ENCODE peak calls at places on chromosomes 5 and 9, in five cellular contexts. One of them, this sample, is unnamed.

GRCh38 chr5:16437974-16438373 is 27.6 kb downstream of the ZNF622 start:
- DNase-seq in psoas muscle: no peak
- DNase-seq in fibroblast of mammary gland: peak; percentile 24
- DNase-seq in neural crest cell: no peak
- DNase-seq in PC-3: peak; percentile 74
- DNase-seq in this sample: no peak

GRCh38 chr9:27460225-27461023 is 63.7 kb upstream of the IFNK start:
- DNase-seq in psoas muscle: no peak
- DNase-seq in fibroblast of mammary gland: peak; percentile 54
- DNase-seq in neural crest cell: no peak
- DNase-seq in PC-3: peak; percentile 81
- DNase-seq in this sample: no peak

GRCh38 chr9:3008091-3008490 is 164.2 kb upstream of the PUM3 start:
- DNase-seq in psoas muscle: no peak
- DNase-seq in fibroblast of mammary gland: no peak
- DNase-seq in neural crest cell: no peak
- DNase-seq in PC-3: peak; percentile 11
- DNase-seq in this sample: no peak

GRCh38 chr5:102018690-102019089 is 277.4 kb downstream of the SLCO4C1 start:
- DNase-seq in psoas muscle: no peak
- DNase-seq in fibroblast of mammary gland: no peak
- DNase-seq in neural crest cell: no peak
- DNase-seq in PC-3: no peak
- DNase-seq in this sample: no peak

GRCh38 chr5:145908206-145908945 is 28.0 kb upstream of the SH3RF2 start:
- DNase-seq in psoas muscle: no peak
- DNase-seq in fibroblast of mammary gland: no peak
- DNase-seq in neural crest cell: no peak
- DNase-seq in PC-3: peak; percentile 12
- DNase-seq in this sample: no peak

GRCh38 chr9:129888085-129888808 is 53.0 kb downstream of the USP20 start:
- DNase-seq in psoas muscle: peak; percentile 65
- DNase-seq in fibroblast of mammary gland: no peak
- DNase-seq in neural crest cell: no peak
- DNase-seq in PC-3: no peak
- DNase-seq in this sample: no peak

GRCh38 chr5:14059810-14060209 is 83.3 kb upstream of the TRIO start:
- DNase-seq in psoas muscle: no peak
- DNase-seq in fibroblast of mammary gland: no peak
- DNase-seq in neural crest cell: no peak
- DNase-seq in PC-3: peak; percentile 50
- DNase-seq in this sample: no peak

GRCh38 chr9:69395718-69396117 is 70.7 kb downstream of the ENTREP1 start:
- DNase-seq in psoas muscle: no peak
- DNase-seq in fibroblast of mammary gland: no peak
- DNase-seq in neural crest cell: peak; percentile 42
- DNase-seq in PC-3: no peak
- DNase-seq in this sample: no peak

GRCh38 chr9:115614931-115615401 is 497.0 kb upstream of the TNC start:
- DNase-seq in psoas muscle: no peak
- DNase-seq in fibroblast of mammary gland: peak; percentile 82
- DNase-seq in neural crest cell: no peak
- DNase-seq in PC-3: peak; percentile 10
- DNase-seq in this sample: no peak

GRCh38 chr5:145760660-145761059 is 74.5 kb downstream of the PRELID2 start:
- DNase-seq in psoas muscle: no peak
- DNase-seq in fibroblast of mammary gland: no peak
- DNase-seq in neural crest cell: no peak
- DNase-seq in PC-3: no peak
- DNase-seq in this sample: no peak

GRCh38 chr9:34579819-34580185 is 9.7 kb downstream of the CNTFR start:
- DNase-seq in psoas muscle: no peak
- DNase-seq in fibroblast of mammary gland: no peak
- DNase-seq in neural crest cell: no peak
- DNase-seq in PC-3: no peak
- DNase-seq in this sample: no peak

GRCh38 chr9:116547729-116548426 is 139.2 kb upstream of the TRIM32 start:
- DNase-seq in psoas muscle: no peak
- DNase-seq in fibroblast of mammary gland: no peak
- DNase-seq in neural crest cell: no peak
- DNase-seq in PC-3: no peak
- DNase-seq in this sample: no peak

GRCh38 chr5:74031536-74031935 is 405.5 kb downstream of the ARHGEF28 start:
- DNase-seq in psoas muscle: no peak
- DNase-seq in fibroblast of mammary gland: no peak
- DNase-seq in neural crest cell: no peak
- DNase-seq in PC-3: no peak
- DNase-seq in this sample: no peak

GRCh38 chr9:115088856-115089255 is 29.1 kb downstream of the TNC start:
- DNase-seq in psoas muscle: no peak
- DNase-seq in fibroblast of mammary gland: peak; percentile 36
- DNase-seq in neural crest cell: no peak
- DNase-seq in PC-3: peak; percentile 22
- DNase-seq in this sample: no peak

GRCh38 chr5:14193496-14193895 is 50.4 kb downstream of the TRIO start:
- DNase-seq in psoas muscle: no peak
- DNase-seq in fibroblast of mammary gland: peak; percentile 76
- DNase-seq in neural crest cell: no peak
- DNase-seq in PC-3: no peak
- DNase-seq in this sample: no peak

GRCh38 chr5:25544652-25545249 is 900.0 kb upstream of the CDH10 start:
- DNase-seq in psoas muscle: no peak
- DNase-seq in fibroblast of mammary gland: peak; percentile 1
- DNase-seq in neural crest cell: peak; percentile 44
- DNase-seq in PC-3: peak; percentile 80
- DNase-seq in this sample: no peak

GRCh38 chr5:25540628-25541027 is 895.9 kb upstream of the CDH10 start:
- DNase-seq in psoas muscle: no peak
- DNase-seq in fibroblast of mammary gland: no peak
- DNase-seq in neural crest cell: no peak
- DNase-seq in PC-3: peak; percentile 79
- DNase-seq in this sample: no peak
- TF ChIP-seq CTCF in psoas muscle: no peak
- TF ChIP-seq CTCF in fibroblast of mammary gland: no peak
- TF ChIP-seq CTCF in neural crest cell: no peak
- TF ChIP-seq CTCF in PC-3: no peak
- TF ChIP-seq CTCF in this sample: no peak

GRCh38 chr9:7180247-7180646 is 422.5 kb downstream of the KDM4C start:
- DNase-seq in psoas muscle: no peak
- DNase-seq in fibroblast of mammary gland: no peak
- DNase-seq in neural crest cell: no peak
- DNase-seq in PC-3: no peak
- DNase-seq in this sample: no peak

GRCh38 chr9:7185612-7186011 is 427.8 kb downstream of the KDM4C start:
- DNase-seq in psoas muscle: no peak
- DNase-seq in fibroblast of mammary gland: peak; percentile 83
- DNase-seq in neural crest cell: no peak
- DNase-seq in PC-3: peak; percentile 75
- DNase-seq in this sample: no peak

DNA sequence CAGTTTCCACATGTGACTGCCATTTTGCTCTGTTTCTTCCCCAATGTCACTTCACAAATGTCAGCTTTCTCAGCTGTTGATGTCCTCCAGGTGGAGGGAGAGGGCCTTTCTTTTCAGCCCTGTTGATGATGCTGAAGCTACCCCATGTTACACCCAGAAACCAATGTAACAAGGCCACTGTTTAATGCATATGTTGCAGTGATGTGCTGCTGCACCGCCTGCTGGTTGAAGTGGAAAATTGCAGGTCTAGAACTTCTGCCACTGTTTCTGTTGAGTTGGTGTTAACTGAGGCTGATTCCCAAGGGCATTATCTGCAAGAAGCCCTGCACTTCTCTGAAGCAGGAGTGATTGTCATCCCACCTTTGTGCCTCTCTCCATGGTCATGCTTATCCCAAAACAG is 428.4 kb downstream of the KDM4C start:
- DNase-seq in psoas muscle: no peak
- DNase-seq in fibroblast of mammary gland: peak; percentile 43
- DNase-seq in neural crest cell: no peak
- DNase-seq in PC-3: peak; percentile 49
- DNase-seq in this sample: no peak
- TF ChIP-seq CTCF in psoas muscle: peak; percentile 29
- TF ChIP-seq CTCF in fibroblast of mammary gland: peak; percentile 80
- TF ChIP-seq CTCF in neural crest cell: peak; percentile 56
- TF ChIP-seq CTCF in PC-3: peak; percentile 80
- TF ChIP-seq CTCF in this sample: peak; percentile 67

DNA sequence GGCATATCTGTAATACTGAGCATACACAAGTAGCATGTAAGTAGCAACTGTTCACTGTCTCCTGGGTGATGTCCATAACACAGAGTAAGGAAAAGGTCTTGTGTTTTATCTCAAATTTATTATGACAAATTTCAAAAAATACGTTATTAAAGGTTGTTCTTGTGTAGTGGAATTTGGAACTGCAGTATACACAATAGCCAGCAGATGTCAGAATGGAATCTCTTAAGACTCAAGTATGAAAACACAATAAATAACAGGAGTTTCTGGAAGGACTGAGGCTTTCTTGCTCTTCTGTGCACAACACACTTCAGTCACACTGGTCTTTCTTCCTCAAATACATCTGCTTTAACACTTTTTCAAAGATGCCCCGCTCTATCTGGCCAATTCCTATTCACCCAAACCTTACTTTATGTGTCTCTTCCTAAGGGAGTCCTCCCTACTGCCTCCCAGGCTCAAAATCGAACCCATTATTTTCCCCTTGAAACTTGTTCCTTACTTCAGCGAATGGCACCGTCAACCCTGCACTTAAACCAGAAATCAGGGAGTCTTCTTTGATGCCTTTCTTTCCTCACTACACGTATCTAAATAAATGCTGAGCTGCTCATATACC is 6.5 kb upstream of the FBXO10 start:
- DNase-seq in psoas muscle: no peak
- DNase-seq in fibroblast of mammary gland: peak; percentile 82
- DNase-seq in neural crest cell: no peak
- DNase-seq in PC-3: peak; percentile 67
- DNase-seq in this sample: no peak
- TF ChIP-seq CTCF in psoas muscle: peak; percentile 80
- TF ChIP-seq CTCF in fibroblast of mammary gland: peak; percentile 71
- TF ChIP-seq CTCF in neural crest cell: peak; percentile 74
- TF ChIP-seq CTCF in PC-3: peak; percentile 66
- TF ChIP-seq CTCF in this sample: peak; percentile 77

DNA sequence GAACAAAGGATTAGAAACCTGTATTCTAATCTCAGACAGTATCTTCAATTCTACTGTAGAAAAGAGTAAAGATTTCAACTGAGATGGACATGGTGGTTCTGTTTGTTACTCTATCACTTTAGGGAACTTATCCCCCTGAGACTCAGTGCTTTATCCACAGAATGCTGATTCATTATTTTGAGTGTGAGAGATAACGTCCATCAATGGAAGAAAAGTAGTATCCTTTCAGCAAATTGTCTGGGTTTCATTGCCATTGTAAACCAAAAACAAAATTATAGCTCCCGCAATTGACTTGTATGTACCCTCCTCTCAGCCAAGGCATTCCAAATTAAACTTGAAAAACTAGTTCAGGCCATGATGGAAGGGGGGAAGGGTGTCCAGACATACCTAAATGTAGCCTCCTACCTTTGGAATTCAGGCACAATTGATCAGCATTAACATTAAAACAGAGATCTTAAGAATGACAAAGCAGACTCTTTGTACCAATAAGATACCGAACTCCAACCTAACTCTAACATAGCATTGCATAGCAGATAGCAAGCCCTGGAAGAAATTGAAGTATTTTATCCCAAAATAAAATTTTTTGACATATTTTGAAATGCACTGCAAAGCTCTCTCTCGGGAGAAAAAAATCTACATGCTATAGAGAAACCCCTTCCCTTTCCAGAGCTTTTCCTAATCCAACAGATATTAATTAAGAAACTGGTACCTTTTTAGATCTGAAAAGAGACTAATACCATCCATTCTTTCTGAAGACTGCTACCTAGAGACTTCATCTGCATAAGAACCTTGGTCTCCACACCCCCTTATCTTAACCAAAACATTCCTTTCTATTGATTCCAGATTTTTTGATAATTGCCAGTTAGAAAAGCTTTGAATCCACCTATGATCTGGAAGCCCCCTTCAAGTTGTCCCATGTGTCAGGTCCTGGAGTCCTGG is 1055.7 kb downstream of the PTPRD start:
- DNase-seq in psoas muscle: no peak
- DNase-seq in fibroblast of mammary gland: no peak
- DNase-seq in neural crest cell: no peak
- DNase-seq in PC-3: no peak
- DNase-seq in this sample: no peak
- TF ChIP-seq CTCF in psoas muscle: no peak
- TF ChIP-seq CTCF in fibroblast of mammary gland: no peak
- TF ChIP-seq CTCF in neural crest cell: no peak
- TF ChIP-seq CTCF in PC-3: no peak
- TF ChIP-seq CTCF in this sample: no peak

GRCh38 chr5:171387970-171388815 is 544 bp downstream of the NPM1 start:
- DNase-seq in psoas muscle: peak; percentile 87
- DNase-seq in fibroblast of mammary gland: peak; percentile 75
- DNase-seq in neural crest cell: peak; percentile 69
- DNase-seq in PC-3: peak; percentile 74
- DNase-seq in this sample: peak; percentile 85
- TF ChIP-seq CTCF in psoas muscle: no peak
- TF ChIP-seq CTCF in fibroblast of mammary gland: no peak
- TF ChIP-seq CTCF in neural crest cell: no peak
- TF ChIP-seq CTCF in PC-3: no peak
- TF ChIP-seq CTCF in this sample: no peak

GRCh38 chr5:158968160-158968559 is 131.6 kb downstream of the EBF1 start:
- DNase-seq in psoas muscle: no peak
- DNase-seq in fibroblast of mammary gland: no peak
- DNase-seq in neural crest cell: no peak
- DNase-seq in PC-3: no peak
- DNase-seq in this sample: no peak
- TF ChIP-seq CTCF in psoas muscle: no peak
- TF ChIP-seq CTCF in fibroblast of mammary gland: no peak
- TF ChIP-seq CTCF in neural crest cell: no peak
- TF ChIP-seq CTCF in PC-3: no peak
- TF ChIP-seq CTCF in this sample: no peak

GRCh38 chr5:135332519-135333150 is 66.4 kb downstream of the MACROH2A1 start:
- DNase-seq in psoas muscle: no peak
- DNase-seq in fibroblast of mammary gland: peak; percentile 73
- DNase-seq in neural crest cell: no peak
- DNase-seq in PC-3: peak; percentile 80
- DNase-seq in this sample: no peak
- TF ChIP-seq CTCF in psoas muscle: peak; percentile 64
- TF ChIP-seq CTCF in fibroblast of mammary gland: peak; percentile 61
- TF ChIP-seq CTCF in neural crest cell: peak; percentile 69
- TF ChIP-seq CTCF in PC-3: peak; percentile 70
- TF ChIP-seq CTCF in this sample: peak; percentile 78

GRCh38 chr5:66498791-66499207 is 97.4 kb upstream of the MAST4 start:
- DNase-seq in psoas muscle: no peak
- DNase-seq in fibroblast of mammary gland: peak; percentile 12
- DNase-seq in neural crest cell: no peak
- DNase-seq in PC-3: peak; percentile 10
- DNase-seq in this sample: no peak
- TF ChIP-seq CTCF in psoas muscle: no peak
- TF ChIP-seq CTCF in fibroblast of mammary gland: peak; percentile 11
- TF ChIP-seq CTCF in neural crest cell: no peak
- TF ChIP-seq CTCF in PC-3: no peak
- TF ChIP-seq CTCF in this sample: no peak

GRCh38 chr5:171821286-171821685 is 35.7 kb downstream of the SMIM23 start:
- DNase-seq in psoas muscle: no peak
- DNase-seq in fibroblast of mammary gland: no peak
- DNase-seq in neural crest cell: no peak
- DNase-seq in PC-3: no peak
- DNase-seq in this sample: no peak
- TF ChIP-seq CTCF in psoas muscle: no peak
- TF ChIP-seq CTCF in fibroblast of mammary gland: no peak
- TF ChIP-seq CTCF in neural crest cell: no peak
- TF ChIP-seq CTCF in PC-3: no peak
- TF ChIP-seq CTCF in this sample: no peak

GRCh38 chr5:113652161-113652560 is 138.7 kb downstream of the YTHDC2 start:
- DNase-seq in psoas muscle: no peak
- DNase-seq in fibroblast of mammary gland: no peak
- DNase-seq in neural crest cell: no peak
- DNase-seq in PC-3: no peak
- DNase-seq in this sample: no peak
- TF ChIP-seq CTCF in psoas muscle: no peak
- TF ChIP-seq CTCF in fibroblast of mammary gland: no peak
- TF ChIP-seq CTCF in neural crest cell: no peak
- TF ChIP-seq CTCF in PC-3: no peak
- TF ChIP-seq CTCF in this sample: no peak

This sample was measured in type B pancreatic cell.